ENCODE peak calls at places on chromosomes 7 and 10, in eight cellular contexts. One of them, this sample, is unnamed.

GRCh38 chr10:11339013-11339412 is 272.4 kb downstream of the USP6NL start:
- DNase-seq in ovary: no peak
- DNase-seq in BJ: no peak
- DNase-seq in H1: no peak
- DNase-seq in heart left ventricle: peak
- DNase-seq in pancreas: no peak
- DNase-seq in HFF-Myc: no peak
- DNase-seq in stomach: no peak
- DNase-seq in this sample: no peak

GRCh38 chr7:44867073-44867990 is 18.0 kb downstream of the PURB start:
- DNase-seq in stomach: no peak
- DNase-seq in HFF-Myc: no peak
- DNase-seq in ovary: no peak
- DNase-seq in H1: no peak
- DNase-seq in BJ: peak
- DNase-seq in heart left ventricle: no peak
- DNase-seq in pancreas: no peak
- DNase-seq in this sample: no peak

GRCh38 chr7:105787071-105787470 is 89.3 kb downstream of the ATXN7L1 start:
- DNase-seq in ovary: no peak
- DNase-seq in stomach: no peak
- DNase-seq in H1: no peak
- DNase-seq in HFF-Myc: no peak
- DNase-seq in BJ: no peak
- DNase-seq in heart left ventricle: no peak
- DNase-seq in pancreas: no peak
- DNase-seq in this sample: no peak

GRCh38 chr10:129730993-129731325 is 233.1 kb downstream of the EBF3 start:
- DNase-seq in H1: no peak
- DNase-seq in pancreas: no peak
- DNase-seq in BJ: no peak
- DNase-seq in HFF-Myc: no peak
- DNase-seq in ovary: no peak
- DNase-seq in stomach: no peak
- DNase-seq in heart left ventricle: no peak
- DNase-seq in this sample: no peak

GRCh38 chr10:111598433-111599059 is 521.7 kb downstream of the ADRA2A start:
- DNase-seq in pancreas: peak
- DNase-seq in HFF-Myc: peak
- DNase-seq in ovary: peak
- DNase-seq in H1: peak
- DNase-seq in stomach: peak
- DNase-seq in heart left ventricle: peak
- DNase-seq in BJ: peak
- DNase-seq in this sample: peak

GRCh38 chr7:152849128-152849527 is 89.6 kb downstream of the ACTR3B start:
- DNase-seq in H1: no peak
- DNase-seq in heart left ventricle: no peak
- DNase-seq in stomach: no peak
- DNase-seq in pancreas: no peak
- DNase-seq in ovary: no peak
- DNase-seq in BJ: no peak
- DNase-seq in HFF-Myc: no peak
- DNase-seq in this sample: no peak

GRCh38 chr7:84194484-84195260 is at the start of gene SEMA3A:
- DNase-seq in stomach: no peak
- DNase-seq in BJ: no peak
- DNase-seq in heart left ventricle: no peak
- DNase-seq in H1: no peak
- DNase-seq in pancreas: no peak
- DNase-seq in ovary: no peak
- DNase-seq in HFF-Myc: peak
- DNase-seq in this sample: no peak

GRCh38 chr10:46520941-46521340 is 35.5 kb downstream of the GPRIN2 start:
- DNase-seq in stomach: peak
- DNase-seq in heart left ventricle: peak
- DNase-seq in BJ: no peak
- DNase-seq in ovary: no peak
- DNase-seq in H1: peak
- DNase-seq in pancreas: no peak
- DNase-seq in HFF-Myc: no peak
- DNase-seq in this sample: no peak

GRCh38 chr10:77179015-77179695 is 458.5 kb downstream of the KCNMA1 start:
- DNase-seq in ovary: peak
- DNase-seq in stomach: no peak
- DNase-seq in heart left ventricle: peak
- DNase-seq in pancreas: peak
- DNase-seq in BJ: peak
- DNase-seq in HFF-Myc: peak
- DNase-seq in H1: no peak
- DNase-seq in this sample: peak

DNA sequence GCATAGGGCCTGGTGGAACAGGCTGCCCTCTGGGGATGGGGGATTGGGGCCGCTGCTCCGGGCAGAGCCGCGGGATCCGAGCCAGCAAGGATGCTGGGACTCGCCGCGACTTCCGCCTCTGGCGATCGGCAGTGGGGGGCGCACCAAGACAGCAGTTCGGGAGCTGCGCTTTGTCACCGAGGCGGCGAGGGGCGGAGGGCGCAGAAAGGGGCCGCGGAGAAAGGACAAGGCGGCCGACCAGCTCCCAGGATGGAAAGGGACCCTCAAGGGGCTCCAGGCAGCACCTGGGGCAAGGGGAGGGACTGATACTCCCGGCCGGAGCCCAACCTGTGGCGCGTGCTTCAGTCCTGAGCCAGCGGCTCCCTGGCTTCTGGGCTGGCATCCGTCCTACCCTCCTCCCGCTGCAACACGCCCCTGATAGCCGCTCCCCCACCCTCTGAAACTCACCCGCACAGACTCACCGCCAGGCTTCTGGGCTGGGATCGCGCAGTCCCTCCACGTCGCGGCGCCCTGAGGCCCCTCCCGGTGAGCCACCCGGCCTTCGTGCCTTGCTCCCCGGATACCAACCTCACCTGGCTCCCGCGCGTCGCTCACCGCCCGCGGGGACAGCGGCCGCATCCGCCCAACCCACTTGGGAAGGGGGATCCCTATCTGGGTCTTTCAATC is 7.1 kb upstream of the EVX1 start:
- DNase-seq in stomach: peak
- DNase-seq in pancreas: peak
- DNase-seq in heart left ventricle: peak
- DNase-seq in ovary: no peak
- DNase-seq in H1: peak
- DNase-seq in BJ: no peak
- DNase-seq in HFF-Myc: no peak
- DNase-seq in this sample: no peak
- TF ChIP-seq CTCF in stomach: peak
- TF ChIP-seq CTCF in pancreas: no peak
- TF ChIP-seq CTCF in heart left ventricle: peak
- TF ChIP-seq CTCF in ovary: no peak
- TF ChIP-seq CTCF in H1: peak
- TF ChIP-seq CTCF in BJ: peak
- TF ChIP-seq CTCF in HFF-Myc: peak
- TF ChIP-seq CTCF in this sample: peak

GRCh38 chr7:1460757-1461639 is 1.7 kb upstream of the MICALL2 start:
- DNase-seq in heart left ventricle: peak
- DNase-seq in HFF-Myc: no peak
- DNase-seq in stomach: peak
- DNase-seq in ovary: peak
- DNase-seq in pancreas: peak
- DNase-seq in H1: no peak
- DNase-seq in BJ: no peak
- DNase-seq in this sample: peak
- H3K4me3 ChIP-seq in heart left ventricle: peak
- H3K4me3 ChIP-seq in HFF-Myc: no peak
- H3K4me3 ChIP-seq in stomach: peak
- H3K4me3 ChIP-seq in ovary: no peak
- H3K4me3 ChIP-seq in pancreas: no peak
- H3K4me3 ChIP-seq in H1: no peak
- H3K4me3 ChIP-seq in BJ: no peak
- H3K4me3 ChIP-seq in this sample: peak

GRCh38 chr7:15168489-15168888 is 265.9 kb upstream of the DGKB start:
- DNase-seq in heart left ventricle: no peak
- DNase-seq in BJ: peak
- DNase-seq in HFF-Myc: no peak
- DNase-seq in ovary: no peak
- DNase-seq in stomach: no peak
- DNase-seq in H1: no peak
- DNase-seq in pancreas: no peak
- DNase-seq in this sample: no peak
- TF ChIP-seq CTCF in heart left ventricle: no peak
- TF ChIP-seq CTCF in BJ: peak
- TF ChIP-seq CTCF in HFF-Myc: peak
- TF ChIP-seq CTCF in ovary: no peak
- TF ChIP-seq CTCF in stomach: no peak
- TF ChIP-seq CTCF in H1: no peak
- TF ChIP-seq CTCF in pancreas: no peak
- TF ChIP-seq CTCF in this sample: no peak

GRCh38 chr10:114044251-114045070 is 795 bp downstream of the ADRB1 start:
- DNase-seq in HFF-Myc: no peak
- DNase-seq in pancreas: no peak
- DNase-seq in H1: peak
- DNase-seq in stomach: no peak
- DNase-seq in BJ: no peak
- DNase-seq in heart left ventricle: peak
- DNase-seq in ovary: no peak
- DNase-seq in this sample: peak
- H3K4me3 ChIP-seq in HFF-Myc: peak
- H3K4me3 ChIP-seq in pancreas: peak
- H3K4me3 ChIP-seq in H1: no peak
- H3K4me3 ChIP-seq in stomach: peak
- H3K4me3 ChIP-seq in BJ: no peak
- H3K4me3 ChIP-seq in heart left ventricle: peak
- H3K4me3 ChIP-seq in ovary: no peak
- H3K4me3 ChIP-seq in this sample: peak

DNA sequence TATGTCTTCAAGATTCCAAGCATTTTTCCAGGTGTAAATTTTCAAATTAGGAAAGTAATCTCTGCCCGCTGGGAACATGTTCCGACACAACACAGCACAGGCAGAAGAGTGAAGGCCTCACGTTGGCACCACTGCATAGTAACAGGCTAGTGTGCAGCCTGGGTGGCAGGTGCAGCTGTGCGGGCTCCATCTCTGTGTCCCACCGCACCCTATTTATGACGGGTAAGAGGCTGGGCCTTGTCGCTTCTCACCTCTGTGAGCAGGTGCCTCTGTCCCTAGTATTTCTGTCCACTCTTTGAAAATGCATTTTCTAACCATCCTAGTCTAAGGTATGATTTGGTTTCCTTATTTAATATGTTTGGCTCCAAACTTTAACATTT is 24.1 kb downstream of the VIPR2 start:
- DNase-seq in stomach: no peak
- DNase-seq in HFF-Myc: no peak
- DNase-seq in ovary: no peak
- DNase-seq in H1: no peak
- DNase-seq in pancreas: no peak
- DNase-seq in heart left ventricle: peak
- DNase-seq in BJ: no peak
- DNase-seq in this sample: peak
- TF ChIP-seq CTCF in stomach: no peak
- TF ChIP-seq CTCF in HFF-Myc: no peak
- TF ChIP-seq CTCF in ovary: no peak
- TF ChIP-seq CTCF in H1: no peak
- TF ChIP-seq CTCF in pancreas: no peak
- TF ChIP-seq CTCF in heart left ventricle: no peak
- TF ChIP-seq CTCF in BJ: no peak
- TF ChIP-seq CTCF in this sample: no peak

GRCh38 chr10:114552050-114552449 is 106.0 kb downstream of the ABLIM1 start:
- DNase-seq in stomach: no peak
- DNase-seq in ovary: no peak
- DNase-seq in HFF-Myc: no peak
- DNase-seq in H1: no peak
- DNase-seq in BJ: no peak
- DNase-seq in pancreas: no peak
- DNase-seq in heart left ventricle: no peak
- DNase-seq in this sample: no peak

GRCh38 chr10:114547466-114547865 is 110.6 kb downstream of the ABLIM1 start:
- DNase-seq in BJ: no peak
- DNase-seq in stomach: peak
- DNase-seq in H1: no peak
- DNase-seq in pancreas: no peak
- DNase-seq in heart left ventricle: no peak
- DNase-seq in HFF-Myc: no peak
- DNase-seq in ovary: no peak
- DNase-seq in this sample: no peak

GRCh38 chr10:114550756-114551290 is 107.3 kb downstream of the ABLIM1 start:
- DNase-seq in ovary: no peak
- DNase-seq in HFF-Myc: no peak
- DNase-seq in BJ: no peak
- DNase-seq in heart left ventricle: no peak
- DNase-seq in H1: no peak
- DNase-seq in stomach: no peak
- DNase-seq in pancreas: no peak
- DNase-seq in this sample: no peak

GRCh38 chr10:114548662-114549061 is 109.4 kb downstream of the ABLIM1 start:
- DNase-seq in BJ: no peak
- DNase-seq in stomach: peak
- DNase-seq in HFF-Myc: peak
- DNase-seq in H1: peak
- DNase-seq in pancreas: no peak
- DNase-seq in ovary: peak
- DNase-seq in heart left ventricle: no peak
- DNase-seq in this sample: no peak

DNA sequence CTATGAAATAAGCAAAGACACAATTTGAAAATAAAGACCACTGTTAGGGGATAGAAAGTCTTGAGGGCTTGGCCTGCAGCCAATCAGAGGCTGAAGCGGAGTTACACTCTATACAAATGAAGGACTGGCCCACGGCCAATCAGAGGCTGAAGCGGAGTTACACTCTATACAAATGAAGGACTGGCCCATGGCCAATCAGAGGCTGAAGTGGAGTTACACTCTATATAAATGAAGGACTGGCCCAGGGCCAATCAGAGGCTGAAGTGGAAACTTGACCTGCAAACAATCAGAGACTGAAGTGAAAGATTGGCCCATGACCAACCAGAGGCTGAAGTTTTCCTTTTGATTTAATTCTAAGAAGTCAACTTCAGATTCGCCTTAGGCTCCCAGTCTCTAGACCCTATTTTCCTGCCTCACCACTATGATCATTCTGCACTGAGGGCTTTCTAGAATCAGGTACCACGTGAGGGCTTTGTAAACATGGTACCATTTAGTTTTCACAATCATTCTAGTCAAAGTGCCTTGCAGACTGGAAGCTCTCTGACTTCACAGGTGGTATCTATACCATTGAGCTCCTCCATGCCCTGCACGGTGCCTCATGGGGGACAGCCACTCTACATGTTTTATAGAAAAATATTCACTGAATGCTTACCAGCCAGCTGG is 106.6 kb downstream of the ABLIM1 start:
- DNase-seq in stomach: peak
- DNase-seq in BJ: no peak
- DNase-seq in ovary: peak
- DNase-seq in heart left ventricle: peak
- DNase-seq in pancreas: peak
- DNase-seq in H1: no peak
- DNase-seq in HFF-Myc: no peak
- DNase-seq in this sample: no peak
- H3K4me3 ChIP-seq in stomach: peak
- H3K4me3 ChIP-seq in BJ: no peak
- H3K4me3 ChIP-seq in ovary: no peak
- H3K4me3 ChIP-seq in heart left ventricle: peak
- H3K4me3 ChIP-seq in pancreas: no peak
- H3K4me3 ChIP-seq in H1: no peak
- H3K4me3 ChIP-seq in HFF-Myc: no peak
- H3K4me3 ChIP-seq in this sample: no peak